ENCODE peak calls at places on chromosomes 3 and 15, in seven cellular contexts. F is thoracic aorta, M is astrocyte of the spinal cord, I is uterus, A is aorta, E is upper lobe of right lung, U is AG04449. O is an unnamed sample.

GRCh38 chr3:141262306-141262705 is 30.7 kb downstream of the PXYLP1 start:
- DNase-seq in F (no peak), A (no peak), M (peak; percentile 69), I (no peak), E (no peak), U (peak; percentile 44), O (no peak)

GRCh38 chr3:100535610-100535943 is 43.2 kb downstream of the TMEM45A start:
- DNase-seq in F (no peak), I (no peak), M (no peak), U (no peak), A (no peak), E (no peak), O (no peak)

GRCh38 chr3:23488618-23489017 is 285.5 kb downstream of the UBE2E2 start:
- DNase-seq in A (no peak), M (no peak), F (no peak), I (no peak), E (no peak), U (no peak), O (no peak)

GRCh38 chr3:9808345-9809037 is 1.6 kb upstream of the TTLL3 start:
- DNase-seq in M (no peak), E (no peak), F (no peak), I (no peak), U (no peak), A (peak; percentile 37), O (no peak)

GRCh38 chr3:122944671-122945151 is 82.9 kb downstream of the SEMA5B start:
- DNase-seq in A (no peak), U (peak; percentile 19), E (no peak), M (no peak), I (no peak), F (no peak), O (no peak)

GRCh38 chr3:67090472-67090871 is 92.4 kb downstream of the KBTBD8 start:
- DNase-seq in E (no peak), U (peak; percentile 45), A (no peak), M (peak; percentile 50), F (no peak), I (no peak), O (no peak)

GRCh38 chr3:168090306-168091085 is 5.2 kb downstream of the GOLIM4 start:
- DNase-seq in M (no peak), I (no peak), U (no peak), E (no peak), A (no peak), F (no peak), O (no peak)

GRCh38 chr3:144054766-144055165 is 83.1 kb downstream of the DIPK2A start:
- DNase-seq in I (no peak), U (no peak), A (no peak), M (no peak), E (no peak), F (no peak), O (no peak)

GRCh38 chr3:51282931-51283330 is 102.2 kb upstream of the MANF start:
- DNase-seq in M (peak; percentile 64), F (no peak), U (peak; percentile 42), A (no peak), E (no peak), I (no peak), O (no peak)

DNA sequence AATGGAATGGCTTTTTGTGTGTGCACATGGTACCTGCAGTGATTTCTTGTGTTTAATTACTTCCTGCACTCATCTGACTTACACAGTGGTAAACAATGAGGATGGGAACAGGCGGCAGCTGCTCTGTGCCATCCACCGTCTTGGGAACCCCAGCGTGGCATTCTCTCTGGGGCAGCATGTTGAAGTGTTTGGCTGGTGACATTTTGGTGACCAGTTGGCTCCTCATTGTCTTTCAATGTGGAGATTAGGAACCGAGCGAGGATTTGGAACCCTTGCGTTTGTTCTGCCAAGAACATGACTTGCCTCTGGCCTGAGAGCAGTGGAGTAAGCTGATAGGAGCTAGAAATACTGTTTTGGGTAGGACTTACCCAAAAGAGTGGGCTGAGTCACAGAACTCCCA is 88.8 kb downstream of the IGF1R start:
- DNase-seq in U (no peak), E (no peak), F (no peak), M (no peak), I (no peak), A (no peak), O (no peak)
- H3K4me3 ChIP-seq in U (no peak overlapping the region), E (no peak overlapping the region), F (no peak overlapping the region), M (no peak overlapping the region), I (no peak overlapping the region), A (no peak overlapping the region), O (no peak overlapping the region)

GRCh38 chr15:77464129-77464865 is 43.6 kb downstream of the HMG20A start:
- DNase-seq in U (no peak), M (no peak), I (no peak), A (no peak), E (no peak), F (no peak), O (no peak)
- H3K4me3 ChIP-seq in U (no peak overlapping the region), M (no peak overlapping the region), I (no peak overlapping the region), A (no peak overlapping the region), E (no peak overlapping the region), F (no peak overlapping the region), O (no peak overlapping the region)

GRCh38 chr15:31314380-31314779 is 12.3 kb upstream of the KLF13 start:
- DNase-seq in F (no peak), M (no peak), E (no peak), U (no peak), I (no peak), A (no peak), O (no peak)

GRCh38 chr15:31316135-31316795 is 10.4 kb upstream of the KLF13 start:
- DNase-seq in E (no peak), A (no peak), F (no peak), U (no peak), M (no peak), I (no peak), O (no peak)

GRCh38 chr15:31311735-31312134 is 14.9 kb upstream of the KLF13 start:
- DNase-seq in U (no peak), M (no peak), I (no peak), E (no peak), F (no peak), A (no peak), O (no peak)

GRCh38 chr15:31312220-31312619 is 14.4 kb upstream of the KLF13 start:
- DNase-seq in E (no peak), U (no peak), I (no peak), A (no peak), M (no peak), F (no peak), O (no peak)

GRCh38 chr15:31313223-31313622 is 13.4 kb upstream of the KLF13 start:
- DNase-seq in A (no peak), U (no peak), I (no peak), M (no peak), F (no peak), E (no peak), O (no peak)
- H3K4me3 ChIP-seq in A (no peak overlapping the region), U (no peak overlapping the region), I (no peak overlapping the region), M (no peak overlapping the region), F (no peak overlapping the region), E (no peak overlapping the region), O (no peak overlapping the region)

GRCh38 chr3:38022887-38023709 is 6.3 kb downstream of the PLCD1 start:
- DNase-seq in A (no peak), F (no peak), E (peak; percentile 52), I (no peak), M (no peak), U (no peak), O (no peak)
- H3K4me3 ChIP-seq in A (no peak overlapping the region), F (no peak overlapping the region), E (peak overlapping the region; percentile 71), I (no peak overlapping the region), M (no peak overlapping the region), U (no peak overlapping the region), O (no peak overlapping the region)

GRCh38 chr3:194688946-194689345 is 3.3 kb downstream of the FAM43A start:
- DNase-seq in F (no peak), E (no peak), U (no peak), M (no peak), A (no peak), I (no peak), O (no peak)
- H3K4me3 ChIP-seq in F (no peak overlapping the region), E (peak overlapping the region; percentile 72), U (peak overlapping the region; percentile 22), M (peak overlapping the region; percentile 13), A (no peak overlapping the region), I (no peak overlapping the region), O (no peak overlapping the region)